ENCODE peak calls at places on chromosome X, in nine cellular contexts. M, F, S, G, P, X, K, V and Z are unnamed samples.

GRCh38 chrX:19867411-19867732 is 20.0 kb downstream of the SH3KBP1 start:
- DNase-seq in P (no peak), K (no peak), F (no peak), X (peak), V (peak), M (no peak), S (no peak), G (no peak), Z (no peak)

GRCh38 chrX:1676866-1677265 is 62.0 kb downstream of the ASMT start:
- DNase-seq in V (no peak), X (no peak), P (no peak), M (no peak), K (no peak), F (no peak), G (no peak), S (no peak), Z (no peak)

GRCh38 chrX:107204063-107204605 is 2.1 kb downstream of the NUP62CL start:
- DNase-seq in P (no peak), G (no peak), V (no peak), M (no peak), F (peak), X (no peak), S (no peak), K (no peak), Z (no peak)

GRCh38 chrX:135707880-135708279 is 5.6 kb upstream of the CT45A1 start:
- DNase-seq in K (no peak), F (peak), M (peak), G (no peak), S (no peak), X (no peak), P (no peak), V (no peak), Z (no peak)

GRCh38 chrX:47878198-47878597 is 41.5 kb downstream of the ZNF81 start:
- DNase-seq in F (no peak), V (no peak), S (no peak), X (no peak), M (no peak), K (no peak), P (no peak), G (no peak), Z (no peak)

GRCh38 chrX:10989386-10989785 is 121.7 kb upstream of the HCCS start:
- DNase-seq in K (no peak), V (peak), P (no peak), F (no peak), G (no peak), X (peak), M (no peak), S (no peak), Z (no peak)

GRCh38 chrX:102976290-102976689 is 39.2 kb downstream of the RAB40AL start:
- DNase-seq in G (no peak), K (no peak), P (no peak), F (no peak), V (peak), X (no peak), M (no peak), S (no peak), Z (no peak)

GRCh38 chrX:133415276-133416105 is at the start of gene GPC4:
- DNase-seq in S (no peak), K (peak), F (peak), V (peak), X (peak), G (peak), P (peak), M (no peak), Z (no peak)

GRCh38 chrX:17769701-17770269 is 32.5 kb downstream of the SCML1 start:
- DNase-seq in P (no peak), K (no peak), M (no peak), V (no peak), S (no peak), F (no peak), X (no peak), G (no peak), Z (no peak)

GRCh38 chrX:22526339-22526738 is 253.6 kb downstream of the CBLL2 start:
- DNase-seq in F (no peak), S (no peak), K (no peak), P (no peak), M (no peak), G (no peak), X (peak), V (peak), Z (no peak)

DNA sequence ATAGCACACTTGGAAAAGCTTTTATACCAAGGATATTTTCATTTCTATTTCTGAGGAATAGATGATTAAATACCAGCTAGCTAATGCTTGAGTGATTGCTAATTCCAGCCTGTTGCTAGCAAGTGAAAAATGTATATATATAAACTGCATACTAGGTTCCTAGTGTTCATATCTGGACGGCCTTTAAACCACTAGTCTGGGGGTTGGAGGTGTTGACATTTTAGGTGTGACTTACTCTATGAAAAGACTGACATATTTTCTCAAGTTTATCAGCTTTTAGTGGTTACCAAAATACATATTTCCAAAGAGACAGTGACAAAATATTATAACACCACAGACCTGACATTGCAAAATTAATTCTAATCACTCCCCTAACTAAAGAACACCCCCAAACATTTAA is 44.7 kb downstream of the MTMR8 start:
- DNase-seq in V (no peak), P (no peak), M (no peak), G (no peak), K (no peak), X (no peak), F (no peak), S (no peak), Z (no peak)
- TF ChIP-seq CTCF in V (no peak), P (no peak), M (no peak), G (no peak), K (no peak), X (no peak), F (no peak), S (no peak), Z (no peak)

DNA sequence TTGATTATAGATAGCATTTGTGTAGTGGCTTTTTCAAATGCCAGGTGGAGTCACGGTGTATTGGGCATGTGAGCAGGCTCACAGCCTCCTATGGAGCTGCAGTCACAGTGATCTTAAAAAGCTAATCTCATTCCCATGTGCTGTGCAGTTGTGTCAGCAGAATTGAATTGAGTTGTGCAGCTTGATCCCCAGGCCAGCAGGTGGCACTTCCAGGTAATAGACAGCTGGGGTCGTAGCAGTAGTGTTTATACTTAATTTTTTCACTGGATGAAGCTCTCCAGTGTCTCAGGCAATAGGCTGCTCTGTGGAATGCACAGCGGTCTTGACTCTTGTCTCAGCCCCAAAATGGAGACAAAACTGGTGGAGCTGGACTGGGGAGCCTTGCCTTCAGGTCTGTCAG is 1028.1 kb downstream of the SH3BGRL start:
- DNase-seq in V (no peak), S (no peak), F (no peak), M (no peak), X (no peak), G (no peak), K (no peak), P (no peak), Z (no peak)
- TF ChIP-seq CTCF in V (no peak), S (no peak), F (no peak), M (no peak), X (no peak), G (no peak), K (no peak), P (no peak), Z (no peak)

DNA sequence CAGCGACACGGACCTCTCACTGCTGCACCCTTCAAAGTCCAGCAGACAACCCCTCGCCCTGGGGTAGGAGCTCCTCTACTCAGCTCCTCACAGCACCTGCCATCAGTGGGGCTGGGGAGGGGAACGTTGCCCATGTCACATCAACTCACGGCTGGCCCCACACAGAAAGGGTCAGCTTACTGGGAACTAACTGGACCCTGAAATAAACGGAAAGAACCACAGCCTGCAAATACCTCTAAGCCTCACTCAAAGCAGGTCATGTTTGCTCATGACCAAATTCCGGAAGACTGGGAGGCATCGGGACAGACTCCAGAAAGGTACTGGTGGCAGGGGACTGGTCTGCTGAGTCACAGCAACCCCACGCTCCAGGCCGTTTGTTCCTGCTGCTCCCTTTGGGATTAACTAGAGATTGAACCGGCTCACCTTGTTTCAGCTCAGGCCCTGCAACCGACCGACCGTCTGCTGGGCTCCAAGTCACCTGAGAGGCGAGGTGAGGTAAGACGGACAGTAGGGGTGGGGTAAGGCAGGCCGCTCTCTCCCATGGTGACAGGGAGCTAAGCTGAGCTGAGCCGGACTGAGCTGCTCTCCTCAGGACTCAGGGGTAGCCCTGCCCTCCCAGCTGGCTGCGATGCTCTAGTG is 5.6 kb downstream of the G6PD start:
- DNase-seq in K (no peak), G (no peak), P (peak), V (no peak), F (no peak), X (no peak), M (no peak), S (no peak), Z (no peak)
- TF ChIP-seq CTCF in K (no peak), G (no peak), P (no peak), V (no peak), F (no peak), X (no peak), M (no peak), S (no peak), Z (no peak)

GRCh38 chrX:151153086-151153485 is 23.3 kb upstream of the GPR50 start:
- DNase-seq in P (no peak), G (no peak), S (peak), V (peak), F (no peak), M (no peak), X (peak), K (no peak), Z (no peak)
- TF ChIP-seq CTCF in P (peak), G (no peak), S (peak), V (peak), F (no peak), M (peak), X (peak), K (no peak), Z (no peak)

GRCh38 chrX:146224442-146224841 is 406.8 kb downstream of the SLITRK2 start:
- DNase-seq in M (no peak), X (no peak), P (no peak), K (no peak), S (no peak), G (no peak), F (no peak), V (no peak), Z (no peak)
- TF ChIP-seq CTCF in M (no peak), X (no peak), P (no peak), K (no peak), S (no peak), G (no peak), F (no peak), V (no peak), Z (no peak)